ENCODE peak calls at places on chromosomes 12 and 14, in eight cellular contexts. J, W, M, G, U, F, L and H are unnamed samples.

GRCh38 chr14:76918176-76918750 is 92.1 kb downstream of the LRRC74A start:
- DNase-seq in J (peak; percentile 94), W (no peak), M (no peak), G (no peak), U (no peak), F (peak; percentile 66), L (peak; percentile 82), H (no peak)

GRCh38 chr12:71767183-71767582 is 12.5 kb downstream of the RAB21 start:
- DNase-seq in J (no peak), W (no peak), M (no peak), G (no peak), U (no peak), F (no peak), L (no peak), H (no peak)

GRCh38 chr12:14138495-14138894 is 157.1 kb upstream of the GRIN2B start:
- DNase-seq in J (no peak), W (no peak), M (peak; percentile 62), G (no peak), U (peak; percentile 69), F (no peak), L (no peak), H (peak; percentile 41)

GRCh38 chr12:51814311-51815088 is 34.0 kb downstream of the FIGNL2 start:
- DNase-seq in J (peak; percentile 86), W (peak; percentile 33), M (peak; percentile 92), G (peak; percentile 71), U (peak; percentile 86), F (peak; percentile 88), L (peak; percentile 64), H (peak; percentile 71)

GRCh38 chr12:2652401-2653081 is 142.2 kb upstream of the FKBP4 start:
- DNase-seq in J (no peak), W (no peak), M (peak; percentile 51), G (no peak), U (peak; percentile 82), F (no peak), L (no peak), H (no peak)

GRCh38 chr14:43449291-43449690 is 1057.8 kb downstream of the FSCB start:
- DNase-seq in J (peak; percentile 3), W (no peak), M (no peak), G (no peak), U (no peak), F (no peak), L (no peak), H (no peak)

GRCh38 chr14:103748539-103748867 is 32.9 kb downstream of the ZFYVE21 start:
- DNase-seq in J (no peak), W (no peak), M (no peak), G (peak; percentile 57), U (no peak), F (no peak), L (no peak), H (no peak)

GRCh38 chr12:109727039-109727723 is 13.6 kb downstream of the FAM222A start:
- DNase-seq in J (no peak), W (no peak), M (peak; percentile 77), G (no peak), U (peak; percentile 29), F (no peak), L (no peak), H (no peak)

GRCh38 chr12:80419660-80420059 is 24.4 kb upstream of the PTPRQ start:
- DNase-seq in J (peak; percentile 2), W (no peak), M (no peak), G (no peak), U (no peak), F (no peak), L (no peak), H (no peak)

GRCh38 chr12:26031318-26031717 is 72.8 kb downstream of the RASSF8 start:
- DNase-seq in J (no peak), W (no peak), M (no peak), G (no peak), U (no peak), F (no peak), L (no peak), H (no peak)

GRCh38 chr14:85853996-85854526 is 324.1 kb downstream of the FLRT2 start:
- DNase-seq in J (no peak), W (no peak), M (no peak), G (no peak), U (no peak), F (no peak), L (no peak), H (no peak)

GRCh38 chr12:94059394-94060368 is 88.7 kb upstream of the PLXNC1 start:
- DNase-seq in J (no peak), W (no peak), M (no peak), G (no peak), U (no peak), F (no peak), L (no peak), H (no peak)

GRCh38 chr14:56811596-56812363 is 1.5 kb upstream of the OTX2 start:
- DNase-seq in J (no peak), W (no peak), M (peak; percentile 71), G (no peak), U (peak; percentile 74), F (no peak), L (no peak), H (no peak)

GRCh38 chr12:109469516-109469915 is 7.6 kb downstream of the KCTD10 start:
- DNase-seq in J (no peak), W (no peak), M (no peak), G (no peak), U (no peak), F (no peak), L (no peak), H (no peak)

GRCh38 chr12:104480826-104481457 is 24.2 kb downstream of the CHST11 start:
- DNase-seq in J (peak; percentile 62), W (peak; percentile 72), M (no peak), G (no peak), U (no peak), F (peak; percentile 44), L (no peak), H (no peak)

GRCh38 chr12:111753144-111753881 is 13.4 kb upstream of the ALDH2 start:
- DNase-seq in J (peak; percentile 82), W (peak; percentile 47), M (peak; percentile 82), G (no peak), U (peak; percentile 80), F (peak; percentile 71), L (peak; percentile 70), H (peak; percentile 41)

GRCh38 chr14:68935761-68936209 is 43.3 kb downstream of the ACTN1 start:
- DNase-seq in J (peak; percentile 61), W (peak; percentile 33), M (peak; percentile 37), G (no peak), U (no peak), F (peak; percentile 42), L (no peak), H (no peak)

GRCh38 chr14:61526405-61527312 is 168.7 kb upstream of the HIF1A start:
- DNase-seq in J (no peak), W (peak; percentile 78), M (no peak), G (no peak), U (no peak), F (peak; percentile 54), L (no peak), H (no peak)

GRCh38 chr14:99479903-99480855 is 480 bp downstream of the SETD3 start:
- DNase-seq in J (peak; percentile 67), W (peak; percentile 45), M (peak; percentile 75), G (peak; percentile 27), U (peak; percentile 47), F (peak; percentile 66), L (peak; percentile 52), H (peak; percentile 37)
- TF ChIP-seq CTCF in J (no peak), W (peak; percentile 30), M (peak; percentile 28), G (no peak), U (peak; percentile 32), F (peak; percentile 35), L (no peak), H (peak; percentile 3)

DNA sequence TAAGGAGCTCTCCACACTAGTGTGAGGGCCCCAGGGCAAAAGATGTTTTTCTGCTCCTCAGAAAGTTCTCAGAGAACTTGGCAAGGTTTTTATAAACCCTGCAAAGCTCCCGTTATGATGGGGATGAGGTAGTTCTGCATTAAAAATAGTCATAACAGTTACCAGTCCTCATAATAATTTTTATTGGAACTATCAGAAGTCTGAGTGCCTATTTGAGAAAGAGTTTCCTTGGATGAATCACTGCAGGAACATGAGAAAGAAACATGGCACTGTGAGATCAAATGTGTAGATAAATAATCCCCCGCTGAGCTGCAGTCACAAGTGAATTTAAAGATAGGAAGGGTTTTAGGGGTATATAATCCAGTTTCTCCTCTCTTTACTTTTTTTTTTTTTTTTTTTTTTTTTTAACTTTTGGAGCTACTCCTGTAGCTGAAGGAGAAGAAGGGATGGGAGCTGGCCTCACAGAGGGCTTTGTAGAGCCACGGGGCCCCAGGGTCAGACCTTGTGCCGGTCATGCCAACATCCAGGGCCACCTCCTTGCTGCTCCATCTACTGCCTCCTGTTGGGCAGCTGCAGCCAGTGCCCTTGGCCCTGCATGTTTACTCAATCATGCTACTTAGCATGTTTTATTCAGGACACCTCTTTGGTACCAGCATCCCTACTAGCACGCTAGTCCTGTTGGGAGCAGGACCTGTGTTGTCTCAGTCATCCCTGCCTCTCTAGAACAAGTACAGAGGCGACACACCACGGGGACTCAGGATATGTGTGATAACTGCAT is 39.5 kb downstream of the EVL start:
- DNase-seq in J (peak; percentile 20), W (peak; percentile 47), M (no peak), G (no peak), U (no peak), F (no peak), L (no peak), H (no peak)
- TF ChIP-seq CTCF in J (no peak), W (no peak), M (peak; percentile 7), G (no peak), U (peak; percentile 49), F (no peak), L (no peak), H (no peak)

DNA sequence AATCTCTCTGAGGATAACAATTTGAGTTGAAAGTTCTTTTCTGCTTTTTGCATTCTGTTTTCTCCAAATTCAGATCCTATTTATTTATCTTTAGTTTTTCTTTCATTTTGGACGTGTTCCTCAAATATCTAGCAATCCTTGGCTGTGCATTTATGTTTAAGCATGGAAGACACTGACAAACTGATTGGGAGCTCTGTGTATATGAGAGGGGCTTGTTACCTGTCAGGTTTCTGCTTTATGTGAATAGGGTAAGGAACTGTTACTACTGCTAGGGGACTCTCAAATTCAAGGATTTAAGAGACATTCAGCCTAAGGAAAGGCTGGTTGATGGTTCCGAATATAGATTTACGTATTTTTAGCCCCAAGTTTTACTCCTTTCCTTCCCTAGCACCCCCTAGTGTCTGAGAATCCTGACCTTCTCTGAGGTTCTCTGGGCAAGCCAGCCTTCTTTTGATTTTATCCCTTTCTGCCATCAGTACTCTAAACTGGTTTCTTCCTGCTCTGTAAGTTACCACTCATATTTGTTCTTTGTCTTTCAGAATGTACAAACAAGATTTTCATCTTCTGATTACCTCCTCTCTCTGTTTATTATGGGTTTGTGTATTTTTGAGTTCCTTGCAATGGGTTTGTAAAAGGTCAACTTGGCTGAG is 30.5 kb downstream of the YLPM1 start:
- DNase-seq in J (peak; percentile 25), W (no peak), M (peak; percentile 27), G (no peak), U (no peak), F (no peak), L (no peak), H (no peak)
- TF ChIP-seq CTCF in J (peak; percentile 43), W (peak; percentile 33), M (peak; percentile 53), G (peak; percentile 35), U (peak; percentile 64), F (peak; percentile 43), L (no peak), H (peak; percentile 41)

DNA sequence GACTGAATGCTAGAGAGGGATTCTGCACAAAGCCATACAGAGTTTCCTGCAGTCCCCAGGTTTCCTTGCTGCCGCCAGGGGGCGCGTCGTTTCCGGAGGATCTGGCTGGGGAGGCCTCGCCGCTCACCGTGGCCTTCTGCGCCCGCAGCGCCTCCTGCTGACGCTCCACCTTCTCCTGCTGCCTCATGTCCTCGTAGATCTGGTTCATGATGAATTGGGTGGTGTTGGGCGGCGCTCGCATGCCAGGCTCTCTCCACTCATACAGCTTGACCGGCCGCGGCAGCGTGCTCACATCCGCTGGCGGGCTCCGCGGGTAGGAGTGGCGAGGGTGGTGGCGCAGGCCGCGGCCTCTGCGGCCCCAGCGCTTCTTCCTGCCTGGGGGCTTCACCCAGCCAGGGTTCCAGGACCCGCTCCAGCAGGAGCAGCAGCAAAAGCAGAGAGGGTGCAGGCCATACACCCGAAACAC is 987 bp downstream of the CCER1 start:
- DNase-seq in J (peak; percentile 27), W (no peak), M (peak; percentile 41), G (no peak), U (peak; percentile 97), F (peak; percentile 11), L (no peak), H (no peak)
- TF ChIP-seq CTCF in J (peak; percentile 41), W (peak; percentile 31), M (peak; percentile 57), G (no peak), U (peak; percentile 94), F (peak; percentile 8), L (no peak), H (peak; percentile 50)